ENCODE peak calls at places on chromosomes 3 and 15, in five cellular contexts. T is lower leg skin, P is type B pancreatic cell, D is right lobe of liver, I is heart right ventricle. Z is an unnamed sample.

GRCh38 chr3:135249186-135249585 is 454.1 kb downstream of the EPHB1 start:
- DNase-seq in T (no peak), P (no peak), D (no peak), I (no peak), Z (no peak)

GRCh38 chr3:115624029-115624645 is 827 bp downstream of the GAP43 start:
- DNase-seq in T (no peak), P (no peak), D (no peak), I (no peak), Z (no peak)

GRCh38 chr3:141797167-141797773 is 34.1 kb downstream of the GRK7 start:
- DNase-seq in T (no peak), P (no peak), D (peak), I (peak), Z (no peak)

GRCh38 chr3:112582242-112582874 is 20.5 kb downstream of the SLC35A5 start:
- DNase-seq in T (no peak), P (no peak), D (no peak), I (peak), Z (no peak)

GRCh38 chr3:123520656-123521055 is 64.2 kb downstream of the HACD2 start:
- DNase-seq in T (no peak), P (no peak), D (no peak), I (no peak), Z (no peak)

GRCh38 chr15:52112203-52112750 is 298 bp downstream of the BCL2L10 start:
- DNase-seq in T (no peak), P (no peak), D (peak), I (no peak), Z (no peak)

GRCh38 chr15:31326729-31327673 is at the start of gene KLF13:
- DNase-seq in T (no peak), P (no peak), D (peak), I (peak), Z (no peak)

GRCh38 chr3:156551261-156551660 is 3.7 kb downstream of the SSR3 start:
- DNase-seq in T (no peak), P (no peak), D (no peak), I (no peak), Z (no peak)

GRCh38 chr3:73745429-73746247 is 120.9 kb upstream of the PDZRN3 start:
- DNase-seq in T (no peak), P (no peak), D (no peak), I (no peak), Z (no peak)

GRCh38 chr15:58608711-58609110 is 140.8 kb downstream of the ADAM10 start:
- DNase-seq in T (no peak), P (no peak), D (no peak), I (no peak), Z (no peak)

GRCh38 chr3:155083313-155083905 is 3.3 kb downstream of the MME start:
- DNase-seq in T (no peak), P (no peak), D (no peak), I (no peak), Z (no peak)

GRCh38 chr3:160435747-160436146 is 13.8 kb downstream of the TRIM59 start:
- DNase-seq in T (no peak), P (no peak), D (no peak), I (no peak), Z (no peak)

GRCh38 chr3:72105306-72105705 is 320.4 kb upstream of the PROK2 start:
- DNase-seq in T (no peak), P (no peak), D (no peak), I (no peak), Z (no peak)

GRCh38 chr3:67863869-67864268 is 209.5 kb upstream of the SUCLG2 start:
- DNase-seq in T (no peak), P (no peak), D (no peak), I (no peak), Z (no peak)
- TF ChIP-seq CTCF in T (no peak), P (peak), D (peak), I (no peak), Z (peak)

GRCh38 chr3:106862067-106862466 is 515.2 kb upstream of the CCDC54 start:
- DNase-seq in T (no peak), P (no peak), D (no peak), I (no peak), Z (no peak)
- TF ChIP-seq CTCF in T (no peak), P (no peak), D (no peak), I (no peak), Z (peak)

GRCh38 chr15:89499156-89499555 is 2.8 kb upstream of the RHCG start:
- DNase-seq in T (no peak), P (no peak), D (peak), I (no peak), Z (no peak)

GRCh38 chr15:89501646-89502045 is 5.3 kb upstream of the RHCG start:
- DNase-seq in T (no peak), P (no peak), D (peak), I (no peak), Z (no peak)

GRCh38 chr15:89498574-89498906 is 2.2 kb upstream of the RHCG start:
- DNase-seq in T (no peak), P (no peak), D (peak), I (no peak), Z (no peak)

GRCh38 chr15:89502867-89503595 is 6.6 kb upstream of the RHCG start:
- DNase-seq in T (peak), P (no peak), D (peak), I (no peak), Z (no peak)

DNA sequence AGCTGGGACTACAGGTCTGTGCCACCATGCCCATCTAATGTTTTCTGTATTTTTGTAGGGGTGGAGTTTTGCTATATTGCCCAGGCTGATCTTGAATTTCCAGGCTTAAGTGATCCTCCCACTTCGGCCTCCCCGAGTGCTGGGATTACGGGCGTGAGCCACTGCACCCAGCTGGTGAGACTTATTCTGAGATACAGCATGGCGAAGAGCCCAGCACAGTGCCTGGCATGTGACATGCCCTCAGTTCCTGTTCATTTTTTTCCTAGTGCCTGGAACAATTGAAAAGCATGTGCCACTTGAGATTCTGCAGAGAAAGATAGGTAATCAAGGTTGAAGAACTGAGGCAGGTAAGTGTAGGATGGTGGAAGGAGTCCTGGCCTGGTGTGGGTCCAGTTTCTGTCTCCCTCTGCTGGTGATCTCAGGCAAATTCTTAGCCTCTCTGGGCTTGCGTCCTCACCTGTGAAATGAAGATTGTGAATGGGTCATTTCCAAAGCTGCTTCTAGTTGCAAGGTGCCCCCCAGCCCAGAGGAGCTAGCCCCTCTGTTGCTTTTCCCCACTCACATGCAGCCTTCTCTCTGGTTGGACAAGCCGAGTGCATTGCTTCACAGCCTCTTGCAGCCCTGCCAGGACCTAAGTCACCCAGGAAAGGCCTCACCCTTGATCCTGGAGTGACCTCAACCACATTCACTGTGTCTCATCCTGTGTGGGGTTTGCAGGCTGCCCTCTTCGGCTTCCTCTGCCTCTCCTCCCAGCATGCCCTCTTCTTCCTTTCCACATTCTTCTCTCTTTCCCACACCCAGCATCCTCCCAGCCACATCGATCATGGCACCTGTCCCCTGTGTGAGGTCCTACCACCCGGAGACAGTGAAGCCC is 4.3 kb upstream of the RHCG start:
- DNase-seq in T (no peak), P (no peak), D (peak), I (no peak), Z (no peak)
- TF ChIP-seq CTCF in T (no peak), P (peak), D (no peak), I (no peak), Z (peak)

GRCh38 chr3:104190681-104191080 is 1176.0 kb upstream of the ALCAM start:
- DNase-seq in T (no peak), P (no peak), D (no peak), I (no peak), Z (no peak)
- TF ChIP-seq CTCF in T (no peak), P (no peak), D (no peak), I (no peak), Z (no peak)

DNA sequence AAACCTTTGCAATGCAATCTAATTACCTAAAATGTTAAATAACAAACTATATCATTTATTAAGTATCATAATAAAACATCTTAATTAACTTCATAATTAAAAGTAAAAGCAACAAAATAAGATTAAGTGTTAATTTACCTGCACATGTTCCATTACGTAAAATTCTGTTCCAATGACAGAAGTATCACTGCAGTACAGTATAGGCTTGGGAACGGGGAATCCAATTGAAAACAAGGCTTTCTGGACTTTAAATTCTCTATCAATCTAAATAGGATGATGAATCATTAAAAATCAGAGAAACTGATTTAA is 17.1 kb downstream of the ACAD11 start:
- DNase-seq in T (no peak), P (no peak), D (no peak), I (no peak), Z (no peak)
- TF ChIP-seq CTCF in T (no peak), P (peak), D (no peak), I (no peak), Z (peak)